ENCODE peak calls at places on chromosome 13, in nine cellular contexts. T is GM04503; C is activated CD4-positive, alpha-beta T cell treated with anti-CD3 and anti-CD28 coated beads for 24 hours; I is mammary epithelial cell; M is head of caudate nucleus; X is NCI-H2029; K is HL-60; J is NCI-H2171; A is activated T-helper 1 cell treated with anti-CD3 and anti-CD28 coated beads, Interleukin-12 subunit alpha, Interleukin-12 subunit beta, Interleukin-2, Interleukin-4 antibody, amounts not matched to agents 30 ng/mL and 10 ng/mL and 1 ng/mL, durations not matched to agents 14 hours and 24 hours and 36 hours. F is an unnamed sample.
A peak's percentile ranks its signal among the peaks of the same experiment; 100 is the strongest.

GRCh38 chr13:96898855-96899254 is 95.4 kb downstream of the OXGR1 start:
- DNase-seq in T (no peak), A (no peak), K (no peak), M (peak; percentile 11), C (no peak), J (no peak), I (no peak), X (no peak), F (no peak)

GRCh38 chr13:71801781-71802180 is 65.2 kb downstream of the DACH1 start:
- DNase-seq in T (no peak), J (peak; percentile 95), X (no peak), K (no peak), M (no peak), I (no peak), A (no peak), C (no peak), F (no peak)

GRCh38 chr13:40208517-40208916 is 457.9 kb downstream of the FOXO1 start:
- DNase-seq in M (no peak), K (no peak), T (no peak), X (no peak), A (no peak), I (no peak), J (no peak), C (no peak), F (no peak)

GRCh38 chr13:80497439-80497838 is 156.5 kb upstream of the SPRY2 start:
- DNase-seq in A (no peak), C (no peak), J (no peak), I (no peak), K (no peak), T (no peak), X (no peak), M (no peak), F (no peak)

GRCh38 chr13:32511482-32511881 is 27.1 kb downstream of the N4BP2L2 start:
- DNase-seq in M (no peak), X (no peak), J (no peak), C (no peak), T (no peak), A (no peak), I (no peak), K (no peak), F (no peak)

GRCh38 chr13:28494537-28494860 is 429 bp downstream of the FLT1 start:
- DNase-seq in X (no peak), K (no peak), J (no peak), M (no peak), A (no peak), I (peak; percentile 19), T (no peak), C (no peak), F (no peak)

GRCh38 chr13:101703838-101704237 is 251.4 kb downstream of the ITGBL1 start:
- DNase-seq in C (no peak), T (no peak), A (no peak), X (no peak), K (no peak), I (no peak), J (no peak), M (no peak), F (no peak)

GRCh38 chr13:74687452-74688180 is 553.4 kb upstream of the KLF12 start:
- DNase-seq in X (no peak), J (no peak), T (no peak), C (no peak), K (no peak), M (no peak), I (no peak), A (no peak), F (no peak)

GRCh38 chr13:31200636-31200970 is 828 bp downstream of the B3GLCT start:
- DNase-seq in T (no peak), A (no peak), K (peak; percentile 51), M (peak; percentile 37), C (no peak), I (no peak), J (no peak), X (no peak), F (no peak)

GRCh38 chr13:113969311-113969972 is 4.4 kb downstream of the C13orf46 start:
- DNase-seq in K (no peak), I (no peak), T (no peak), X (no peak), A (no peak), J (no peak), M (no peak), C (no peak), F (no peak)

GRCh38 chr13:90510319-90510718 is 837.2 kb upstream of the MIR17HG start:
- DNase-seq in A (no peak), K (no peak), T (no peak), I (peak; percentile 5), M (no peak), X (no peak), C (no peak), J (no peak), F (no peak)

GRCh38 chr13:46127336-46128023 is 22.6 kb upstream of the CPB2 start:
- DNase-seq in T (no peak), X (no peak), A (no peak), M (no peak), K (no peak), J (no peak), I (no peak), C (no peak), F (no peak)

GRCh38 chr13:101157261-101157660 is 259.0 kb downstream of the NALCN start:
- DNase-seq in I (peak; percentile 18), K (no peak), M (no peak), J (no peak), T (no peak), A (no peak), C (no peak), X (no peak), F (no peak)

GRCh38 chr13:51978836-51979556 is 32.3 kb downstream of the ATP7B start:
- DNase-seq in I (no peak), X (peak; percentile 33), A (no peak), C (no peak), J (no peak), T (no peak), M (no peak), K (no peak), F (no peak)

GRCh38 chr13:31930901-31931522 is 100.6 kb upstream of the FRY start:
- DNase-seq in I (no peak), A (peak; percentile 48), M (no peak), K (peak; percentile 42), X (no peak), T (no peak), C (no peak), J (no peak), F (peak; percentile 50)

GRCh38 chr13:31124225-31124624 is 37.5 kb downstream of the HSPH1 start:
- DNase-seq in I (no peak), T (no peak), J (no peak), K (no peak), A (no peak), C (no peak), M (no peak), X (no peak), F (no peak)

GRCh38 chr13:55439450-55439849 is 1701.3 kb upstream of the PRR20A start:
- DNase-seq in J (no peak), C (no peak), M (no peak), I (no peak), T (no peak), X (no peak), K (no peak), A (no peak), F (no peak)

GRCh38 chr13:92972751-92973150 is 253.9 kb upstream of the GPC6 start:
- DNase-seq in T (no peak), A (no peak), K (no peak), I (no peak), X (no peak), M (no peak), J (no peak), C (no peak), F (no peak)

GRCh38 chr13:90630716-90631115 is 716.8 kb upstream of the MIR17HG start:
- DNase-seq in J (no peak), C (no peak), K (no peak), M (no peak), T (no peak), A (no peak), X (no peak), I (no peak), F (no peak)

GRCh38 chr13:24307211-24308067 is 1.9 kb upstream of the C1QTNF9 start:
- DNase-seq in C (no peak), M (no peak), T (no peak), J (no peak), X (peak; percentile 76), I (no peak), K (no peak), A (no peak), F (no peak)

GRCh38 chr13:88627071-88627470 is 955.9 kb downstream of the SLITRK5 start:
- DNase-seq in J (no peak), M (no peak), A (no peak), X (no peak), C (no peak), K (no peak), I (no peak), T (no peak), F (no peak)

GRCh38 chr13:49996166-49996915 is 501 bp upstream of the TRIM13 start:
- DNase-seq in T (peak; percentile 44), C (peak; percentile 81), X (peak; percentile 71), A (peak; percentile 86), M (peak; percentile 84), I (peak; percentile 87), J (peak; percentile 95), K (peak; percentile 94), F (peak; percentile 91)

GRCh38 chr13:52158629-52159158 is 703 bp downstream of the NEK3 start:
- DNase-seq in X (no peak), M (no peak), A (no peak), J (no peak), K (peak; percentile 12), I (peak; percentile 16), T (no peak), C (no peak), F (no peak)

GRCh38 chr13:112587359-112587766 is 590 bp downstream of the TUBGCP3 start:
- DNase-seq in A (peak; percentile 59), T (peak; percentile 43), J (peak; percentile 63), C (peak; percentile 55), X (peak; percentile 27), I (peak; percentile 75), K (peak; percentile 91), M (peak; percentile 69), F (peak; percentile 68)

GRCh38 chr13:50645092-50645491 is 198.4 kb downstream of the DLEU7 start:
- DNase-seq in X (no peak), K (no peak), C (no peak), M (no peak), A (no peak), J (no peak), T (no peak), I (peak; percentile 58), F (no peak)

GRCh38 chr13:49549289-49549688 is 36.1 kb downstream of the RCBTB1 start:
- DNase-seq in C (no peak), X (no peak), J (no peak), A (no peak), T (no peak), M (no peak), K (no peak), I (no peak), F (no peak)

GRCh38 chr13:89027694-89028306 is 1356.6 kb downstream of the SLITRK5 start:
- DNase-seq in K (no peak), T (no peak), X (no peak), A (no peak), I (no peak), C (no peak), M (no peak), J (no peak), F (no peak)

GRCh38 chr13:25525884-25526283 is 154.1 kb downstream of the ATP8A2 start:
- DNase-seq in X (no peak), T (no peak), C (no peak), K (no peak), A (no peak), M (no peak), J (no peak), I (no peak), F (no peak)

GRCh38 chr13:27806744-27807387 is 14.6 kb downstream of the GSX1 start:
- DNase-seq in I (no peak), M (no peak), A (no peak), X (no peak), C (no peak), J (no peak), K (no peak), T (no peak), F (no peak)

GRCh38 chr13:75544681-75545333 is 4.8 kb upstream of the UCHL3 start:
- DNase-seq in K (no peak), M (no peak), C (no peak), X (no peak), J (no peak), I (peak; percentile 66), A (no peak), T (peak; percentile 82), F (no peak)

GRCh38 chr13:85833938-85834337 is 34.7 kb upstream of the SLITRK6 start:
- DNase-seq in T (no peak), I (no peak), A (no peak), K (no peak), X (no peak), J (no peak), M (no peak), C (no peak), F (no peak)